ENCODE peak calls at places on chromosomes 13 and 19, in eight cellular contexts. C is fibroblast of mammary gland, T is tibial artery, M is fibroblast of lung, W is dorsolateral prefrontal cortex, Q is WERI-Rb-1, F is ovary, I is astrocyte of the cerebellum. K is an unnamed sample.

GRCh38 chr13:111962431-111962891 is 104.5 kb upstream of the SOX1 start:
- DNase-seq in T (no peak), M (no peak), F (no peak), Q (no peak), I (no peak), C (no peak), W (no peak), K (no peak)

GRCh38 chr13:98544105-98544710 is 32.7 kb downstream of the STK24 start:
- DNase-seq in Q (no peak), T (no peak), W (no peak), M (no peak), F (no peak), C (no peak), I (no peak), K (no peak)

GRCh38 chr19:13381827-13382632 is 124.2 kb downstream of the CACNA1A start:
- DNase-seq in F (no peak), C (no peak), T (no peak), W (no peak), M (no peak), I (no peak), Q (no peak), K (no peak)

GRCh38 chr13:109704771-109705628 is 81.4 kb downstream of the IRS2 start:
- DNase-seq in W (no peak), M (peak; percentile 32), F (no peak), T (peak; percentile 79), C (peak; percentile 27), Q (no peak), I (no peak), K (no peak)

GRCh38 chr13:112159575-112160547 is 92.9 kb downstream of the SOX1 start:
- DNase-seq in W (no peak), I (no peak), M (no peak), C (no peak), Q (no peak), F (no peak), T (peak; percentile 33), K (no peak)

GRCh38 chr13:91375119-91375729 is 23.2 kb upstream of the GPC5 start:
- DNase-seq in C (peak; percentile 20), Q (no peak), T (no peak), I (no peak), F (no peak), M (peak; percentile 30), W (no peak), K (no peak)

GRCh38 chr19:12784394-12784870 is 6.9 kb upstream of the JUNB start:
- DNase-seq in W (no peak), M (no peak), C (no peak), I (no peak), F (no peak), T (no peak), Q (no peak), K (no peak)

GRCh38 chr19:15210323-15210774 is 9.6 kb upstream of the NOTCH3 start:
- DNase-seq in M (peak; percentile 70), Q (no peak), W (no peak), I (no peak), F (no peak), T (peak; percentile 97), C (peak; percentile 94), K (no peak)

GRCh38 chr19:55686311-55687050 is 11.5 kb downstream of the EPN1 start:
- DNase-seq in W (no peak), T (no peak), M (no peak), F (no peak), C (no peak), I (no peak), Q (no peak), K (no peak)

GRCh38 chr13:83940742-83941141 is 58.5 kb upstream of the SLITRK1 start:
- DNase-seq in W (no peak), M (peak; percentile 31), C (peak; percentile 57), Q (no peak), F (no peak), T (no peak), I (no peak), K (no peak)

GRCh38 chr13:94065741-94066140 is 413.7 kb downstream of the DCT start:
- DNase-seq in Q (no peak), C (peak; percentile 57), T (no peak), M (peak; percentile 52), I (no peak), W (no peak), F (no peak), K (no peak)

GRCh38 chr13:80454245-80454644 is 113.3 kb upstream of the SPRY2 start:
- DNase-seq in C (peak; percentile 80), M (peak; percentile 79), I (peak; percentile 74), Q (no peak), F (no peak), W (no peak), T (no peak), K (peak; percentile 19)

GRCh38 chr19:42473686-42474085 is 30.9 kb upstream of the CXCL17 start:
- DNase-seq in M (no peak), F (no peak), C (no peak), I (no peak), T (no peak), W (no peak), Q (no peak), K (no peak)

GRCh38 chr13:25372275-25373081 is 704 bp downstream of the ATP8A2 start:
- DNase-seq in M (no peak), T (no peak), Q (peak; percentile 54), F (no peak), C (no peak), I (no peak), W (peak; percentile 55), K (no peak)

GRCh38 chr13:96475103-96475502 is 385.2 kb downstream of the HS6ST3 start:
- DNase-seq in T (no peak), F (no peak), I (no peak), W (no peak), Q (no peak), C (no peak), M (no peak), K (no peak)

GRCh38 chr19:58296086-58296485 is 9.1 kb upstream of the ERVK3-1 start:
- DNase-seq in I (no peak), C (peak; percentile 56), Q (no peak), M (no peak), F (no peak), T (no peak), W (no peak), K (no peak)

GRCh38 chr19:14482112-14482941 is 7.2 kb upstream of the PTGER1 start:
- DNase-seq in C (no peak), F (no peak), T (no peak), W (no peak), Q (no peak), I (no peak), M (no peak), K (no peak)

GRCh38 chr13:99986751-99987150 is 5.2 kb downstream of the ZIC2 start:
- DNase-seq in C (no peak), F (no peak), T (no peak), Q (no peak), M (no peak), I (no peak), W (no peak), K (no peak)

GRCh38 chr13:27039171-27039701 is 132.4 kb downstream of the USP12 start:
- DNase-seq in F (no peak), Q (no peak), T (no peak), M (no peak), I (no peak), W (no peak), C (no peak), K (no peak)

GRCh38 chr13:110023729-110024645 is 237.6 kb upstream of the IRS2 start:
- DNase-seq in I (no peak), T (peak; percentile 92), M (peak; percentile 83), C (peak; percentile 53), W (no peak), Q (peak; percentile 88), F (peak; percentile 21), K (no peak)

GRCh38 chr19:49592486-49593232 is 1.7 kb downstream of the PRR12 start:
- DNase-seq in C (peak; percentile 14), F (no peak), Q (no peak), M (no peak), I (no peak), W (no peak), T (no peak), K (no peak)

GRCh38 chr19:35156673-35157014 is 2.1 kb downstream of the FXYD5 start:
- DNase-seq in F (no peak), W (no peak), C (no peak), T (no peak), Q (no peak), M (no peak), I (no peak), K (no peak)
- H3K4me3 ChIP-seq in F (no peak overlapping the region), W (no peak overlapping the region), C (no peak overlapping the region), T (no peak overlapping the region), Q (no peak overlapping the region), M (no peak overlapping the region), I (no peak overlapping the region), K (no peak overlapping the region)

DNA sequence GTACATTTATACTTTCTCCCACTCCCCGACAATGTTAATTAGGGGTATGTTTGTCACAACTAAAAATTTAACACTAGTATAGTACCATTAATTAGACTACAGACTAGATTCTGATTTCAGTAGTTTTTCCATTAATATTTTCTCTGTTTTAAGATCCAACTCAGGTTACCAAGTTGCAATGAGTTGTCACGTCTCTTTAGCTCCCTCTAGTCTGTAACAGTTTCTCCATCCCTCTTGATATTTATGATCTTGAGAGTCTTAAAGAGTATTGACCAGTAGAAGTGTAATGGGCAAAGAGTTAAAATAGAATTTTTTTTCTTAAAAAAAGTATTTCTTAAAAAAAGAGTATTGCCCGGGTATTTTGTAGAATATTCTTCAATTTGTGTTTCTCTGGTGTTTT is 598.1 kb downstream of the TBC1D4 start:
- DNase-seq in F (no peak), W (no peak), C (peak; percentile 25), Q (no peak), M (peak; percentile 23), T (no peak), I (no peak), K (no peak)
- TF ChIP-seq CTCF in F (no peak), W (no peak), C (peak; percentile 24), Q (no peak), M (no peak), T (no peak), I (no peak), K (no peak)

DNA sequence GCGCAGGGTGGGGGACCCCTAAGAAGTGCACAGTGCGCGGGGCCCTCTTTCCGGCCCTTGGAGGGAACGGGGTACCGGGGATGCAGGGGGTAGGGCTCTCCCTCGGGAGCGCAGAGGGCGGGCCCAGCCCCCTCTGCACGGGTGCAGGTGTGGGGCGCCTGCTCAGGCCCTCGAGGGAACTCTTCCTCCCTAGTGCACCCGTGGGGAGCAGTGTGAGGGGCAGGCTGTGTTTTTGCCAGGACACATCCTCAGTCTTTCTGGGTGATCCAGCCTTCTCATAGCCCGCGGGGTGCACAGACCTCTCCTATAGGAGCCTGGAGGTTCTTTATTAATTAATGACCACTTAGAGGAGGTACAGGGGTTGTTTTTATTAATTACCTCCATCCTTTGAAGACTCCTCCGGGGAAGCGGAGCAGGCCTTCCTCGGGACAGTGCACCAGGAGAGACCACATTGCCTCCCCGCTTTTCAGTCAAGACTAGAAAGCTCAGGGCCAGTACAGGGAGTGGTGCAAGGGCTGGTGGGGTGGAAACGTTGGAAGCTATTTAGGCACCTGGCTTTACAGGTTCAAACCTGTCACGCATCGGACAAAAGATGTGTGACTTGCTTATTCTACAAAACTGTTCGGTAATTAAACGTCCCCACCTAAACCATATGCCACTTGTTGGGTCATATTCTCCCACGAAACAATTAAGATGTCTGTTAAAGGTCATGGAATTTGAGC is 598 bp upstream of the GJB6 start:
- DNase-seq in I (no peak), T (no peak), M (no peak), C (no peak), Q (no peak), F (no peak), W (no peak), K (no peak)
- H3K4me3 ChIP-seq in I (peak overlapping the region; percentile 12), T (no peak overlapping the region), M (no peak overlapping the region), C (no peak overlapping the region), Q (no peak overlapping the region), F (no peak overlapping the region), W (peak overlapping the region; percentile 24), K (peak overlapping the region; percentile 34)

GRCh38 chr19:20964798-20965197 is 41.7 kb downstream of the ZNF85 start:
- DNase-seq in M (no peak), Q (peak; percentile 13), F (no peak), C (no peak), W (no peak), T (no peak), I (no peak), K (no peak)
- TF ChIP-seq CTCF in M (no peak), Q (peak; percentile 52), F (no peak), C (no peak), W (no peak), T (no peak), I (no peak), K (no peak)